ENCODE peak calls at places on chromosomes 11 and 22, in six cellular contexts. One of them, this sample, is unnamed.

GRCh38 chr11:66996609-66997273 is 21.6 kb downstream of the C11orf86 start:
- DNase-seq in breast epithelium: no peak
- DNase-seq in adrenal gland: no peak
- DNase-seq in tibial nerve: no peak
- DNase-seq in A549: no peak
- DNase-seq in sigmoid colon: no peak
- DNase-seq in this sample: no peak

GRCh38 chr22:39446239-39446721 is 10.5 kb upstream of the MGAT3 start:
- DNase-seq in breast epithelium: no peak
- DNase-seq in tibial nerve: no peak
- DNase-seq in A549: no peak
- DNase-seq in sigmoid colon: no peak
- DNase-seq in adrenal gland: no peak
- DNase-seq in this sample: no peak

GRCh38 chr11:6694229-6694535 is 11.0 kb upstream of the MRPL17 start:
- DNase-seq in breast epithelium: no peak
- DNase-seq in A549: no peak
- DNase-seq in adrenal gland: no peak
- DNase-seq in tibial nerve: no peak
- DNase-seq in sigmoid colon: no peak
- DNase-seq in this sample: no peak

GRCh38 chr11:78070606-78071005 is 6.9 kb downstream of the THRSP start:
- DNase-seq in adrenal gland: no peak
- DNase-seq in tibial nerve: no peak
- DNase-seq in breast epithelium: no peak
- DNase-seq in sigmoid colon: no peak
- DNase-seq in A549: no peak
- DNase-seq in this sample: no peak

GRCh38 chr22:46864314-46865051 is 102.0 kb downstream of the TBC1D22A start:
- DNase-seq in A549: no peak
- DNase-seq in breast epithelium: no peak
- DNase-seq in tibial nerve: no peak
- DNase-seq in sigmoid colon: no peak
- DNase-seq in adrenal gland: no peak
- DNase-seq in this sample: peak

GRCh38 chr22:34639911-34640310 is 426.0 kb upstream of the ISX start:
- DNase-seq in tibial nerve: no peak
- DNase-seq in A549: no peak
- DNase-seq in breast epithelium: no peak
- DNase-seq in adrenal gland: no peak
- DNase-seq in sigmoid colon: no peak
- DNase-seq in this sample: no peak

GRCh38 chr22:34454598-34454997 is 534.3 kb upstream of the LARGE1 start:
- DNase-seq in sigmoid colon: no peak
- DNase-seq in adrenal gland: no peak
- DNase-seq in breast epithelium: no peak
- DNase-seq in A549: no peak
- DNase-seq in tibial nerve: no peak
- DNase-seq in this sample: no peak

GRCh38 chr11:3626250-3626960 is 15.4 kb downstream of the ART5 start:
- DNase-seq in adrenal gland: peak
- DNase-seq in tibial nerve: peak
- DNase-seq in sigmoid colon: peak
- DNase-seq in A549: no peak
- DNase-seq in breast epithelium: no peak
- DNase-seq in this sample: peak

GRCh38 chr22:31045900-31046587 is 35.1 kb upstream of the SMTN start:
- DNase-seq in A549: no peak
- DNase-seq in adrenal gland: no peak
- DNase-seq in breast epithelium: no peak
- DNase-seq in tibial nerve: no peak
- DNase-seq in sigmoid colon: peak
- DNase-seq in this sample: no peak

GRCh38 chr11:10526974-10527918 is 13.7 kb downstream of the RNF141 start:
- DNase-seq in A549: no peak
- DNase-seq in tibial nerve: no peak
- DNase-seq in sigmoid colon: no peak
- DNase-seq in adrenal gland: no peak
- DNase-seq in breast epithelium: no peak
- DNase-seq in this sample: no peak

GRCh38 chr11:1860108-1860507 is 7.2 kb downstream of the LSP1 start:
- DNase-seq in breast epithelium: no peak
- DNase-seq in A549: no peak
- DNase-seq in adrenal gland: no peak
- DNase-seq in tibial nerve: no peak
- DNase-seq in sigmoid colon: no peak
- DNase-seq in this sample: no peak

GRCh38 chr11:8293171-8293570 is 29.5 kb upstream of the LMO1 start:
- DNase-seq in sigmoid colon: no peak
- DNase-seq in breast epithelium: no peak
- DNase-seq in A549: no peak
- DNase-seq in tibial nerve: no peak
- DNase-seq in adrenal gland: no peak
- DNase-seq in this sample: no peak

GRCh38 chr11:34924714-34925113 is 8.3 kb downstream of the PDHX start:
- DNase-seq in tibial nerve: no peak
- DNase-seq in breast epithelium: no peak
- DNase-seq in A549: no peak
- DNase-seq in adrenal gland: no peak
- DNase-seq in sigmoid colon: no peak
- DNase-seq in this sample: no peak

GRCh38 chr11:18705651-18706281 is 7.2 kb downstream of the TMEM86A start:
- DNase-seq in tibial nerve: no peak
- DNase-seq in adrenal gland: peak
- DNase-seq in A549: no peak
- DNase-seq in breast epithelium: peak
- DNase-seq in sigmoid colon: peak
- DNase-seq in this sample: no peak

GRCh38 chr22:43263645-43264514 is 76.9 kb upstream of the TTLL12 start:
- DNase-seq in tibial nerve: no peak
- DNase-seq in breast epithelium: no peak
- DNase-seq in A549: no peak
- DNase-seq in sigmoid colon: no peak
- DNase-seq in adrenal gland: peak
- DNase-seq in this sample: peak

GRCh38 chr11:123405123-123405592 is 24.9 kb upstream of the GRAMD1B start:
- DNase-seq in adrenal gland: peak
- DNase-seq in breast epithelium: no peak
- DNase-seq in A549: no peak
- DNase-seq in tibial nerve: no peak
- DNase-seq in sigmoid colon: no peak
- DNase-seq in this sample: no peak

DNA sequence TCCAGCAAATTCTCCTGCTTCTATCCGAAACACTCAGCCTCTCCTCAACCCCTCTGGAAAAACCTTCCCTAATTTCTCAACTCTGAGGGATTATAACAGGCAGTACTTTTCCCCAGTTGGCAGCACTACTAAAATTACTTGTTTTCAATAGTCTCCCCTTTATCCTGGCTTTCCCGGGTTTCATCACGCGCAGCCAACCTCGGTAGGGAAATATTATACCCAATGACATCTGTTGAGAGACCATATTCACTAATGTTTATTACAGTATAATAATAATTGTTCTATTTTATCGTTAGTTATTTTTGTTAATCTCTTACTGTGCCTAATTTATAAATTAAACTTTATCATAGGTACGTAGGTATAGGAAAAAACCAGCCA is 330 bp upstream of the POLD3 start:
- DNase-seq in tibial nerve: no peak
- DNase-seq in A549: no peak
- DNase-seq in sigmoid colon: no peak
- DNase-seq in adrenal gland: no peak
- DNase-seq in breast epithelium: no peak
- DNase-seq in this sample: no peak
- H3K4me3 ChIP-seq in tibial nerve: peak
- H3K4me3 ChIP-seq in A549: peak
- H3K4me3 ChIP-seq in sigmoid colon: peak
- H3K4me3 ChIP-seq in adrenal gland: peak
- H3K4me3 ChIP-seq in breast epithelium: peak
- H3K4me3 ChIP-seq in this sample: no peak

GRCh38 chr22:37226514-37226913 is 14.2 kb upstream of the SSTR3 start:
- DNase-seq in sigmoid colon: no peak
- DNase-seq in breast epithelium: no peak
- DNase-seq in A549: no peak
- DNase-seq in tibial nerve: no peak
- DNase-seq in adrenal gland: no peak
- DNase-seq in this sample: no peak
- TF ChIP-seq POLR2A in sigmoid colon: no peak
- TF ChIP-seq POLR2A in breast epithelium: no peak
- TF ChIP-seq POLR2A in A549: no peak
- TF ChIP-seq POLR2A in tibial nerve: no peak
- TF ChIP-seq POLR2A in adrenal gland: no peak
- TF ChIP-seq POLR2A in this sample: no peak

GRCh38 chr11:61968758-61969390 is 1.4 kb upstream of the FTH1 start:
- DNase-seq in A549: no peak
- DNase-seq in adrenal gland: peak
- DNase-seq in breast epithelium: peak
- DNase-seq in tibial nerve: no peak
- DNase-seq in sigmoid colon: peak
- DNase-seq in this sample: no peak
- H3K4me3 ChIP-seq in A549: peak
- H3K4me3 ChIP-seq in adrenal gland: no peak
- H3K4me3 ChIP-seq in breast epithelium: peak
- H3K4me3 ChIP-seq in tibial nerve: peak
- H3K4me3 ChIP-seq in sigmoid colon: peak
- H3K4me3 ChIP-seq in this sample: peak

GRCh38 chr22:40950888-40951794 is at the start of gene RBX1:
- DNase-seq in breast epithelium: peak
- DNase-seq in tibial nerve: peak
- DNase-seq in A549: peak
- DNase-seq in sigmoid colon: peak
- DNase-seq in adrenal gland: peak
- DNase-seq in this sample: peak

GRCh38 chr22:40954095-40954494 is 2.9 kb downstream of the RBX1 start:
- DNase-seq in A549: no peak
- DNase-seq in sigmoid colon: no peak
- DNase-seq in tibial nerve: no peak
- DNase-seq in adrenal gland: no peak
- DNase-seq in breast epithelium: no peak
- DNase-seq in this sample: no peak

GRCh38 chr22:40955516-40955915 is 4.3 kb downstream of the RBX1 start:
- DNase-seq in sigmoid colon: no peak
- DNase-seq in breast epithelium: no peak
- DNase-seq in tibial nerve: no peak
- DNase-seq in adrenal gland: no peak
- DNase-seq in A549: no peak
- DNase-seq in this sample: no peak

GRCh38 chr22:40953446-40953845 is 2.3 kb downstream of the RBX1 start:
- DNase-seq in adrenal gland: no peak
- DNase-seq in tibial nerve: no peak
- DNase-seq in sigmoid colon: no peak
- DNase-seq in breast epithelium: no peak
- DNase-seq in A549: no peak
- DNase-seq in this sample: no peak

GRCh38 chr22:40951795-40952602 is 821 bp downstream of the RBX1 start:
- DNase-seq in breast epithelium: no peak
- DNase-seq in A549: no peak
- DNase-seq in sigmoid colon: no peak
- DNase-seq in tibial nerve: no peak
- DNase-seq in adrenal gland: no peak
- DNase-seq in this sample: no peak
- TF ChIP-seq POLR2A in breast epithelium: no peak
- TF ChIP-seq POLR2A in A549: peak
- TF ChIP-seq POLR2A in sigmoid colon: peak
- TF ChIP-seq POLR2A in tibial nerve: no peak
- TF ChIP-seq POLR2A in adrenal gland: peak
- TF ChIP-seq POLR2A in this sample: no peak

GRCh38 chr11:47590026-47590861 is 3.8 kb downstream of the FAM180B start:
- DNase-seq in A549: no peak
- DNase-seq in adrenal gland: no peak
- DNase-seq in breast epithelium: no peak
- DNase-seq in tibial nerve: no peak
- DNase-seq in sigmoid colon: no peak
- DNase-seq in this sample: no peak
- H3K4me3 ChIP-seq in A549: no peak
- H3K4me3 ChIP-seq in adrenal gland: no peak
- H3K4me3 ChIP-seq in breast epithelium: peak
- H3K4me3 ChIP-seq in tibial nerve: peak
- H3K4me3 ChIP-seq in sigmoid colon: peak
- H3K4me3 ChIP-seq in this sample: no peak

GRCh38 chr11:75766449-75767227 is 1.9 kb upstream of the DGAT2 start:
- DNase-seq in breast epithelium: no peak
- DNase-seq in sigmoid colon: peak
- DNase-seq in adrenal gland: no peak
- DNase-seq in A549: no peak
- DNase-seq in tibial nerve: no peak
- DNase-seq in this sample: no peak

GRCh38 chr11:75767228-75767572 is 1.4 kb upstream of the DGAT2 start:
- DNase-seq in adrenal gland: no peak
- DNase-seq in sigmoid colon: peak
- DNase-seq in tibial nerve: no peak
- DNase-seq in A549: no peak
- DNase-seq in breast epithelium: no peak
- DNase-seq in this sample: no peak

GRCh38 chr11:75768909-75769771 is 562 bp downstream of the DGAT2 start:
- DNase-seq in tibial nerve: no peak
- DNase-seq in sigmoid colon: peak
- DNase-seq in A549: peak
- DNase-seq in adrenal gland: no peak
- DNase-seq in breast epithelium: no peak
- DNase-seq in this sample: no peak

GRCh38 chr11:75767793-75768111 is 826 bp upstream of the DGAT2 start:
- DNase-seq in adrenal gland: no peak
- DNase-seq in A549: no peak
- DNase-seq in tibial nerve: no peak
- DNase-seq in sigmoid colon: no peak
- DNase-seq in breast epithelium: no peak
- DNase-seq in this sample: no peak

GRCh38 chr11:75768112-75768908 is at the start of gene DGAT2:
- DNase-seq in breast epithelium: peak
- DNase-seq in adrenal gland: peak
- DNase-seq in tibial nerve: peak
- DNase-seq in A549: peak
- DNase-seq in sigmoid colon: peak
- DNase-seq in this sample: peak
- TF ChIP-seq POLR2A in breast epithelium: no peak
- TF ChIP-seq POLR2A in adrenal gland: no peak
- TF ChIP-seq POLR2A in tibial nerve: peak
- TF ChIP-seq POLR2A in A549: no peak
- TF ChIP-seq POLR2A in sigmoid colon: no peak
- TF ChIP-seq POLR2A in this sample: no peak

GRCh38 chr11:69635804-69636511 is 5.0 kb upstream of the CCND1 start:
- DNase-seq in breast epithelium: no peak
- DNase-seq in adrenal gland: no peak
- DNase-seq in A549: no peak
- DNase-seq in sigmoid colon: no peak
- DNase-seq in tibial nerve: no peak
- DNase-seq in this sample: no peak
- H3K4me3 ChIP-seq in breast epithelium: peak
- H3K4me3 ChIP-seq in adrenal gland: peak
- H3K4me3 ChIP-seq in A549: peak
- H3K4me3 ChIP-seq in sigmoid colon: peak
- H3K4me3 ChIP-seq in tibial nerve: peak
- H3K4me3 ChIP-seq in this sample: no peak

This sample was measured in lower leg skin.